ENCODE peak calls at places on chromosomes 4 and X, in six cellular contexts. G is GM12878, J is heart left ventricle, R is left lung, E is astrocyte, N is fibroblast of the aortic adventitia. Y is an unnamed sample.

GRCh38 chrX:85992811-85993229 is 54.5 kb downstream of the CHM start:
- DNase-seq in G (no peak), J (no peak), R (no peak), E (peak), N (peak), Y (no peak)

GRCh38 chr4:171924761-171925376 is 111.7 kb downstream of the GALNTL6 start:
- DNase-seq in G (no peak), J (no peak), R (no peak), E (no peak), N (no peak), Y (no peak)

GRCh38 chrX:113539599-113540356 is 699.1 kb upstream of the AMOT start:
- DNase-seq in G (no peak), J (no peak), R (no peak), E (no peak), N (no peak), Y (no peak)

GRCh38 chr4:16607693-16608092 is 290.8 kb downstream of the LDB2 start:
- DNase-seq in G (no peak), J (no peak), R (no peak), E (no peak), N (no peak), Y (no peak)

GRCh38 chr4:70511365-70511764 is 7.0 kb upstream of the AMTN start:
- DNase-seq in G (no peak), J (no peak), R (no peak), E (no peak), N (no peak), Y (no peak)

GRCh38 chr4:154877110-154877760 is 96.2 kb downstream of the RBM46 start:
- DNase-seq in G (no peak), J (no peak), R (no peak), E (peak), N (peak), Y (no peak)

GRCh38 chr4:116027311-116027710 is 913.9 kb upstream of the NDST4 start:
- DNase-seq in G (no peak), J (no peak), R (no peak), E (no peak), N (no peak), Y (no peak)

GRCh38 chr4:2817701-2818350 is 24.9 kb downstream of the SH3BP2 start:
- DNase-seq in G (no peak), J (no peak), R (no peak), E (no peak), N (no peak), Y (no peak)

GRCh38 chrX:19579485-19579884 is 64.2 kb upstream of the MAP3K15 start:
- DNase-seq in G (no peak), J (no peak), R (no peak), E (peak), N (peak), Y (no peak)

GRCh38 chr4:186472948-186473347 is 82.4 kb downstream of the MTNR1A start:
- DNase-seq in G (no peak), J (no peak), R (no peak), E (peak), N (peak), Y (peak)

GRCh38 chr4:173450281-173450680 is 51.4 kb upstream of the SCRG1 start:
- DNase-seq in G (no peak), J (no peak), R (no peak), E (peak), N (peak), Y (no peak)

GRCh38 chr4:137614491-137614890 is 82.2 kb upstream of the PCDH18 start:
- DNase-seq in G (no peak), J (no peak), R (no peak), E (no peak), N (no peak), Y (no peak)

GRCh38 chrX:154409222-154409871 is at the start of gene DNASE1L1:
- DNase-seq in G (no peak), J (peak), R (peak), E (peak), N (peak), Y (peak)

GRCh38 chrX:43423876-43424275 is 232.2 kb upstream of the MAOA start:
- DNase-seq in G (no peak), J (no peak), R (no peak), E (no peak), N (no peak), Y (no peak)

GRCh38 chr4:47531954-47532321 is 46.9 kb downstream of the ATP10D start:
- DNase-seq in G (no peak), J (no peak), R (no peak), E (no peak), N (no peak), Y (no peak)

GRCh38 chr4:108555701-108556100 is 64.7 kb upstream of the RPL34 start:
- DNase-seq in G (no peak), J (no peak), R (no peak), E (peak), N (no peak), Y (no peak)

GRCh38 chrX:320126-320783 is 1.7 kb upstream of the GTPBP6 start:
- DNase-seq in G (no peak), J (peak), R (peak), E (no peak), N (no peak), Y (no peak)

GRCh38 chr4:155047755-155048154 is 160.7 kb upstream of the NPY2R start:
- DNase-seq in G (no peak), J (no peak), R (no peak), E (peak), N (peak), Y (no peak)

GRCh38 chr4:55445921-55446577 is 50.3 kb downstream of the TMEM165 start:
- DNase-seq in G (no peak), J (no peak), R (no peak), E (peak), N (peak), Y (no peak)

GRCh38 chr4:6695660-6696581 is 2.2 kb downstream of the S100P start:
- DNase-seq in G (no peak), J (no peak), R (no peak), E (no peak), N (no peak), Y (no peak)

GRCh38 chrX:20015422-20015821 is 24.6 kb upstream of the BCLAF3 start:
- DNase-seq in G (no peak), J (no peak), R (no peak), E (no peak), N (no peak), Y (no peak)

GRCh38 chrX:68416592-68416991 is 16.7 kb downstream of the OPHN1 start:
- DNase-seq in G (no peak), J (no peak), R (no peak), E (peak), N (no peak), Y (no peak)

GRCh38 chrX:148588649-148589310 is 88.4 kb downstream of the AFF2 start:
- DNase-seq in G (no peak), J (no peak), R (no peak), E (peak), N (peak), Y (no peak)

GRCh38 chr4:6992728-6993655 is 50.2 kb upstream of the TADA2B start:
- DNase-seq in G (no peak), J (no peak), R (peak), E (peak), N (no peak), Y (no peak)

GRCh38 chr4:147709999-147710398 is 21.9 kb upstream of the ARHGAP10 start:
- DNase-seq in G (no peak), J (no peak), R (no peak), E (peak), N (peak), Y (no peak)

DNA sequence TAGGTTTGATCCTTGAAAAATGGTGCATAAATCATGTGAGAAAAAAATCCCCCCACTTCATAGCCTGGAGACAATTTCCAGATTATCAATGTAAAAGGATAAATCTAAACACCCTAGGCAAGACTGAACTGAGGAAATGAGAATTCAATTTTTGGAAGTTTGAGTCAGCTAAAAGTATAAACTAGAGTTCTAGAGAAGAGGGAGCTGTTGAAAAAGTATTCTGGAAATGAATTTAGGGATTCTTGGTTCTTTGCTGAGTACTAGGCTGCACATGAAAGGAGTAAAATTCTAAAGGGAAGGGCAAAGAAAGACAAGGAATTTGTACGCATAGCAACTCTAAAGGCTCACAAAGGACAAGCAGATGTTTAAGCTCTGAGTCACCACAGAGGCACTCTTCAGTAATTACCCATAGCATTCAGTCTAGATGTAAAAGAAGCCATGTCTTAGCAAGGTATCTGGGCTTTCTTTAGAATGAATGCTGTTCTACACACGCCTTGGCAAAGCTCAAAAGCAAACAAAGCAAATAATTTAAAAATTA is 896.5 kb downstream of the PDHA2 start:
- DNase-seq in G (no peak), J (no peak), R (no peak), E (peak), N (no peak), Y (no peak)
- H3K4me3 ChIP-seq in G (no peak), J (no peak), R (no peak), E (no peak), N (no peak), Y (no peak)

GRCh38 chr4:81472249-81473085 is 760 bp upstream of the RASGEF1B start:
- DNase-seq in G (peak), J (peak), R (no peak), E (peak), N (peak), Y (no peak)
- TF ChIP-seq CTCF in G (peak), J (peak), R (no peak), E (no peak), N (peak), Y (no peak)

GRCh38 chr4:80264825-80265224 is 1.6 kb upstream of the FGF5 start:
- DNase-seq in G (no peak), J (no peak), R (no peak), E (no peak), N (no peak), Y (no peak)

GRCh38 chr4:80265571-80266266 is 745 bp upstream of the FGF5 start:
- DNase-seq in G (no peak), J (no peak), R (no peak), E (peak), N (peak), Y (no peak)

GRCh38 chr4:80266902-80267380 is 477 bp downstream of the FGF5 start:
- DNase-seq in G (no peak), J (no peak), R (no peak), E (peak), N (peak), Y (no peak)

GRCh38 chr4:80268081-80268823 is 1.8 kb downstream of the FGF5 start:
- DNase-seq in G (no peak), J (no peak), R (no peak), E (peak), N (peak), Y (no peak)

DNA sequence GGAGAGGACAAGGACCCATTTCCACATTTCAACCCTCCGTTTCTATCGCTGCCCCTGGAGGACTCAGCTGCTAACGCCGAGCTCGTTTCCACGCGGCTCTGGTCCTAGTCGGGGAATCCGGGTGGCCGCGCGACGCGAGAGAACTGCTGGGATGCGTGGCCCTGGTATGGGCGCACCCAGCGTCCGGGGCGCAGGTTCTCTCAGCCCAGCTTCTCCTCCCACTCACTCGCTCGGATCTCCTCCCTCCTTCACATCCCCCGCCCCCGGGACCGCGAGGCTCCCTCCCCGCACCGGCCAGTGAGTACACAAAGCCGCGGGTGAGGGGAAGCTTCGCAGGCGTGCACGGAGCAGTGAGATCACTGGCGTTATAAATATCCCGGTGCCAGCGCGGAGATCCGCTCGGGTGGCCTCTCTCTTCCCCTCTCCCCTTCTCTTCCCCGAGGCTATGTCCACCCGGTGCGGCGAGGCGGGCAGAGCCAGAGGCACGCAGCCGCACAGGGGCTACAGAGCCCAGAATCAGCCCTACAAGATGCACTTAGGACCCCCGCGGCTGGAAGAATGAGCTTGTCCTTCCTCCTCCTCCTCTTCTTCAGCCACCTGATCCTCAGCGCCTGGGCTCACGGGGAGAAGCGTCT is at the start of gene FGF5:
- DNase-seq in G (no peak), J (peak), R (no peak), E (peak), N (peak), Y (no peak)
- H3K4me3 ChIP-seq in G (peak), J (peak), R (peak), E (peak), N (peak), Y (peak)

GRCh38 chr4:71540749-71541269 is 202.0 kb downstream of the SLC4A4 start:
- DNase-seq in G (no peak), J (no peak), R (no peak), E (no peak), N (peak), Y (no peak)
- TF ChIP-seq CTCF in G (peak), J (no peak), R (no peak), E (peak), N (no peak), Y (no peak)

DNA sequence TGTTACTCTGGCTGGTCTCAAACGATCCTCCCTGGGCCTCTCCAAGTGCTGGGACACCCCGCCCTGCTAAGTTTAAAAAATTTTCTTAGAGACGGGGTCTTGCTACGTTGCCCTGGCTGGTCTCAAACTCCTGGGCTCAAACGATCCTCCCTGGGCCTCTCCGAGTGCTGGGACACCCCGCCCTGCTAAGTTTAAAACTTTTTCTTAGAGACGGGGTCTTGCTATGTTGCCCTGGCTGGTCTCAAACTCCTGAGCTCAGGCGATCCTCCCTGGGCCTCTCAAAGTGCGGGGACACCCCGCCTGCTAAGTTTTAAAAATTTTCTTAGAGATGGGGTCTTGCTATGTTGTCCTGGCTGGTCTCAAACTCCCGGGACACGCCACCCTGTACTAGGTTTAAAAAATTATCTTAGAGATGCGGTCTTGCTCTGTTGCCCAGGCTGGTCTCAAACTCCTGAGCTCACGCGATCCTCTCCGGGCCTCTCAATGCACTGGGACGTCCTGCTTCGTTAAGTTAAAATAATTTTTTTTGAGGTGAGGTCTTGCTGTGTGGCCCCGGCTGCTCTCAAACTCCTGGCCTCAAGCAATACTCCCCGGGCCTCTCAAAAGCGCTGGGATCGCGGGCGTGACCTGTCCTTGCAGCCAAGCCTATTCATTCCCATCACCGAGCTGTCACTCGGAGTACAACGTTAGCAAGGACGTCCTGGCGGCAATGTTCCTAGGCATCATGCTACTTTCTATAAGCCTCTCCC is 1.1 kb downstream of the SLC25A6 start:
- DNase-seq in G (no peak), J (peak), R (peak), E (no peak), N (no peak), Y (peak)
- H3K4me3 ChIP-seq in G (peak), J (peak), R (peak), E (peak), N (peak), Y (peak)

DNA sequence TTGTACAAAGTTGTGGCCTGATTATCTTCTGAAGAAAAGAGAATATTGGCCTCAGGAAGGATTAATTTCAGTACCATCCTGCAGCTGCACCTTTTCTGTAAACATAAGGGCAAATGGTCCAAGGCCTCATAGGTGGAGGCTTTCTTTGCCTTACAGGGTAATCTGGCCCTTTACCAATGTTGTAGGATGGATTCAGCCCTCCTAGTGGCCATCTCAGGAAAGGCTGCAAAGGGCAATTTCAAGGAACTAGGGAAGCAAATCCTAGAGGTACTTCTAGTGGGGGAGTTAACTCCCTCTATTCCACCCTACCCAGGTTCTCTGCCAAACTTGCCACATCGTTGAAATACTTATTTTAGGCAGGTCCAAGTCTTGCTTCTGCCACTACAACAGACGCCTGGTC is 57.6 kb downstream of the UGT2B11 start:
- DNase-seq in G (no peak), J (no peak), R (no peak), E (no peak), N (peak), Y (no peak)
- TF ChIP-seq CTCF in G (peak), J (no peak), R (no peak), E (no peak), N (peak), Y (no peak)